ENCODE peak calls at places on chromosomes 13 and 19, in seven cellular contexts. I is neural crest cell; Z is skeletal muscle cell; B is keratinocyte; R is astrocyte of the hippocampus; J is EL; T is stimulated activated CD4-positive, alpha-beta T cell treated with anti-CD3 and anti-CD28 coated beads, Interleukin-1b, Interleukin-23, amount 100 ng/mL, for 1 hour. U is an unnamed sample.

GRCh38 chr13:44191504-44192171 is 182.0 kb upstream of the SERP2 start:
- DNase-seq in I (peak), Z (no peak), B (no peak), R (peak), J (peak), T (peak), U (peak)

GRCh38 chr13:47126432-47126831 is 229.6 kb upstream of the HTR2A start:
- DNase-seq in I (no peak), Z (peak), B (no peak), R (no peak), J (peak), T (no peak), U (peak)

GRCh38 chr13:105972811-105973590 is 562.5 kb downstream of the EFNB2 start:
- DNase-seq in I (no peak), Z (no peak), B (no peak), R (no peak), J (peak), T (no peak), U (peak)

GRCh38 chr19:9914315-9915207 is 21.8 kb downstream of the OLFM2 start:
- DNase-seq in I (peak), Z (peak), B (no peak), R (peak), J (peak), T (peak), U (peak)

GRCh38 chr19:23116802-23117571 is at the start of gene ZNF730:
- DNase-seq in I (peak), Z (peak), B (no peak), R (peak), J (peak), T (no peak), U (peak)

GRCh38 chr19:36008336-36008978 is at the start of gene SYNE4:
- DNase-seq in I (no peak), Z (no peak), B (no peak), R (no peak), J (no peak), T (no peak), U (peak)

GRCh38 chr19:43839139-43839538 is 12.0 kb downstream of the ZNF283 start:
- DNase-seq in I (no peak), Z (no peak), B (no peak), R (no peak), J (no peak), T (no peak), U (no peak)

GRCh38 chr19:7417671-7418324 is 69.1 kb downstream of the ARHGEF18 start:
- DNase-seq in I (no peak), Z (no peak), B (no peak), R (peak), J (peak), T (no peak), U (peak)

GRCh38 chr13:75347457-75347856 is 134.5 kb downstream of the TBC1D4 start:
- DNase-seq in I (no peak), Z (no peak), B (no peak), R (no peak), J (no peak), T (no peak), U (no peak)

GRCh38 chr19:41356984-41357739 is 3.4 kb upstream of the TGFB1 start:
- DNase-seq in I (no peak), Z (no peak), B (no peak), R (no peak), J (no peak), T (no peak), U (no peak)

GRCh38 chr19:13797870-13798269 is 2.6 kb downstream of the ZSWIM4 start:
- DNase-seq in I (no peak), Z (peak), B (no peak), R (peak), J (peak), T (no peak), U (peak)

GRCh38 chr19:38862321-38863059 is 12.7 kb upstream of the HNRNPL start:
- DNase-seq in I (no peak), Z (peak), B (no peak), R (peak), J (peak), T (no peak), U (no peak)

GRCh38 chr13:98420560-98421175 is 156.2 kb downstream of the STK24 start:
- DNase-seq in I (no peak), Z (no peak), B (no peak), R (no peak), J (no peak), T (no peak), U (no peak)

GRCh38 chr13:105735269-105735668 is 800.2 kb downstream of the EFNB2 start:
- DNase-seq in I (no peak), Z (no peak), B (no peak), R (no peak), J (no peak), T (no peak), U (no peak)

GRCh38 chr19:54667217-54667616 is 4.4 kb downstream of the LILRB4 start:
- DNase-seq in I (no peak), Z (no peak), B (no peak), R (no peak), J (no peak), T (no peak), U (no peak)

GRCh38 chr19:32652893-32653625 is 21.9 kb downstream of the ANKRD27 start:
- DNase-seq in I (no peak), Z (no peak), B (no peak), R (peak), J (peak), T (no peak), U (peak)

GRCh38 chr19:40592170-40592569 is 9.0 kb upstream of the LTBP4 start:
- DNase-seq in I (no peak), Z (no peak), B (no peak), R (peak), J (peak), T (no peak), U (peak)

GRCh38 chr13:33125821-33126570 is 109.8 kb downstream of the KL start:
- DNase-seq in I (no peak), Z (peak), B (peak), R (peak), J (peak), T (no peak), U (peak)